ENCODE peak calls at places on chromosomes 7 and 10, in eight cellular contexts. R is left ventricle myocardium inferior, H is Panc1, Q is heart left ventricle, M is pancreas, Y is colonic mucosa, X is cardiac muscle cell, N is astrocyte. I is an unnamed sample. For H3K36me3, the result is how much of the 10 kb centered on the place peaks cover.

GRCh38 chr7:140525741-140526140 is 46.4 kb upstream of the MKRN1 start:
- DNase-seq in R (no peak), H (no peak), Q (no peak), M (no peak), Y (peak), X (peak), N (peak), I (peak)

GRCh38 chr7:151138541-151138910 is 29.0 kb downstream of the GBX1 start:
- DNase-seq in R (no peak), H (no peak), Q (no peak), M (no peak), Y (no peak), X (no peak), N (no peak), I (no peak)

GRCh38 chr10:48357631-48358030 is 51.2 kb downstream of the MAPK8 start:
- DNase-seq in R (no peak), H (no peak), Q (no peak), M (no peak), Y (no peak), X (no peak), N (no peak), I (no peak)

GRCh38 chr10:70532554-70533188 is 54.1 kb downstream of the PALD1 start:
- DNase-seq in R (no peak), H (no peak), Q (no peak), M (no peak), Y (no peak), X (no peak), N (no peak), I (no peak)

GRCh38 chr7:117139691-117139984 is 183.2 kb downstream of the WNT2 start:
- DNase-seq in R (no peak), H (no peak), Q (no peak), M (no peak), Y (no peak), X (no peak), N (no peak), I (no peak)

GRCh38 chr10:97117372-97117771 is 68.4 kb downstream of the SLIT1 start:
- DNase-seq in R (no peak), H (peak), Q (no peak), M (no peak), Y (peak), X (peak), N (no peak), I (no peak)

GRCh38 chr7:13989138-13989943 is at the start of gene ETV1:
- DNase-seq in R (peak), H (peak), Q (peak), M (peak), Y (peak), X (peak), N (peak), I (no peak)

GRCh38 chr7:28960071-28960840 is 2.1 kb upstream of the TRIL start:
- DNase-seq in R (no peak), H (no peak), Q (no peak), M (no peak), Y (no peak), X (no peak), N (no peak), I (no peak)

GRCh38 chr7:39453743-39454355 is 112.4 kb upstream of the YAE1 start:
- DNase-seq in R (no peak), H (peak), Q (no peak), M (peak), Y (peak), X (peak), N (peak), I (no peak)

GRCh38 chr10:15780353-15781135 is 60.8 kb upstream of the ITGA8 start:
- DNase-seq in R (peak), H (no peak), Q (peak), M (no peak), Y (no peak), X (peak), N (peak), I (no peak)

GRCh38 chr7:84302949-84303348 is 108.4 kb upstream of the SEMA3A start:
- DNase-seq in R (no peak), H (no peak), Q (no peak), M (no peak), Y (no peak), X (no peak), N (peak), I (no peak)

GRCh38 chr7:92874567-92874966 is 38.2 kb upstream of the CDK6 start:
- DNase-seq in R (no peak), H (no peak), Q (no peak), M (no peak), Y (no peak), X (peak), N (peak), I (no peak)

GRCh38 chr10:28684157-28684985 is 7.0 kb downstream of the BAMBI start:
- DNase-seq in R (no peak), H (no peak), Q (no peak), M (no peak), Y (no peak), X (no peak), N (no peak), I (no peak)

GRCh38 chr7:112665709-112666108 is 124.5 kb downstream of the TMEM168 start:
- DNase-seq in R (no peak), H (no peak), Q (no peak), M (no peak), Y (peak), X (peak), N (no peak), I (no peak)

GRCh38 chr7:4738711-4739527 is 36.5 kb upstream of the AP5Z1 start:
- DNase-seq in R (no peak), H (peak), Q (peak), M (no peak), Y (no peak), X (peak), N (peak), I (no peak)

GRCh38 chr7:44981035-44981706 is 2.4 kb upstream of the MYO1G start:
- DNase-seq in R (no peak), H (no peak), Q (no peak), M (no peak), Y (no peak), X (no peak), N (no peak), I (no peak)

GRCh38 chr10:103667390-103667789 is 173.9 kb downstream of the NEURL1 start:
- DNase-seq in R (no peak), H (no peak), Q (peak), M (no peak), Y (no peak), X (peak), N (no peak), I (no peak)

GRCh38 chr10:63468947-63469346 is 3.2 kb upstream of the JMJD1C start:
- DNase-seq in R (no peak), H (no peak), Q (no peak), M (no peak), Y (no peak), X (no peak), N (no peak), I (no peak)

GRCh38 chr7:144384555-144385245 is 18.8 kb downstream of the NOBOX start:
- DNase-seq in R (no peak), H (no peak), Q (no peak), M (no peak), Y (peak), X (peak), N (peak), I (no peak)

GRCh38 chr10:13684252-13684791 is 97.6 kb downstream of the PRPF18 start:
- DNase-seq in R (peak), H (no peak), Q (peak), M (peak), Y (peak), X (peak), N (peak), I (no peak)

GRCh38 chr10:132212816-132213215 is 26.1 kb downstream of the DPYSL4 start:
- DNase-seq in R (no peak), H (no peak), Q (no peak), M (no peak), Y (no peak), X (no peak), N (no peak), I (no peak)

GRCh38 chr10:33698028-33698427 is 363.6 kb upstream of the NRP1 start:
- DNase-seq in R (no peak), H (no peak), Q (no peak), M (no peak), Y (no peak), X (no peak), N (no peak), I (no peak)
- TF ChIP-seq CTCF in R (no peak), H (no peak), Q (no peak), M (no peak), Y (no peak), X (no peak), N (no peak), I (no peak)

GRCh38 chr10:92615515-92615914 is 22.6 kb downstream of the KIF11 start:
- DNase-seq in R (no peak), H (no peak), Q (no peak), M (no peak), Y (no peak), X (no peak), N (no peak), I (no peak)
- H3K36me3 ChIP-seq in R (under half), H (under half), Q (under half), M (under half), Y (under half), X (under half), N (under half), I (under half)

GRCh38 chr7:128031901-128032604 is 816 bp upstream of the LRRC4 start:
- DNase-seq in R (peak), H (no peak), Q (peak), M (no peak), Y (no peak), X (peak), N (peak), I (peak)
- TF ChIP-seq CTCF in R (peak), H (no peak), Q (no peak), M (no peak), Y (no peak), X (peak), N (no peak), I (peak)

DNA sequence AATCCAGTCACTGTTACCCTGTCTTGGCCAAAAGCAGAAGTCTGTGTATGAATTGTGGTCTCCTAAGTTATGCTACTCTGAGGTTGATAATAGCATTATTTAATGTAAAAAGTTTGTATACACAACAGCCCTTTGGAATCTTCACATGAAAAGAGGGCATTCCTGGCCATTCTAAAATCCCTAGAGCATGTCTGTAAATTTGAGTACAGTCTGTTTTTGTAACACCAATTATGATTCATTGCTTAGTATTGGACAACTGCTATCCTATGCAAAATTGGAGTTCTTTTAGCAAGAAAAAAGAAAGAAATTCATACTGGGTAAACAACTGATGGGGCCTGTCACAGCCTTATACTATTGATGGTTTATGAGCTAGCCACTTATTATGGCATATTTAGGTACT is 10.2 kb downstream of the CUTC start:
- DNase-seq in R (no peak), H (no peak), Q (no peak), M (no peak), Y (no peak), X (no peak), N (no peak), I (peak)
- H3K36me3 ChIP-seq in R (half or more), H (half or more), Q (half or more), M (under half), Y (under half), X (half or more), N (under half), I (under half)

DNA sequence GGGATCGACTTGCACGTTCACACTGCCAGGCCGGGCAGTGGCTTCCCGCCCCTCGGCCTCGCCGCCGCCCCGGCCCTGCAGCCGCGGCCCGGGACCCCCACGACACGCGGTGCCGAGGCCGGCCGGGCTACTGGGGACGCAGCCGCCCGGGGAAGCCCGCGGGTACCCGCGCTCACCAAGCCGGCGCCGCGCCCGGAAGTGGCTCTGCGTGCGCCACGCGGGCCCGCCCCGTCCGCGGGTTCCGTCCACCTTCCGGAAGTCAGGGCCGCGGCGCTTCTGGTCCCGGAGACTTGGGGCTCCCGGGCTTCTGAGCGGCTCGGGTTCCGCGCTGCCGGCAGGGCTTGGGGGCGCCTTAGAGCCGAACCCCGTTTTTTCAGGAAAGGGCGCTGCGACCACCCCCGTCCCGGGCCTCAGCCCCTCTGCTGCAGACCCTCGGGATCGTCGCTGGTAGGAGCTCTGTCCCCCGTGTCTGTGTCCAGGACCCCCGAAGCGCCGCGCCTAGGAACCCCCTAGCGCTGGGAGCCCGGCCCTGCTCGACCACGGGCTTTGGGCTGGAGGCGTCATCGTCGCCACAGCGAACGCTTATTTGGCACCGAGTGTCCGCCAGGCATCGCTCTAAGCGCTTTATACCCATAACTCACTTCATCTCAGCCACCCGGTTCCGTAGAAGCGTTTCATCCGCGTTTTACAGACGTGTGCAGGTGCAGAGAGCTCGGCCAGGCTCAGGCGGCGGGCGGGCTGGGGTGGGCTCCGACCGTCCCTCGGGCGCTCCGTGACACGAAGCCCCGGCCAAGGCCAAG is at the start of gene PSMG3:
- DNase-seq in R (peak), H (no peak), Q (peak), M (peak), Y (peak), X (peak), N (peak), I (peak)
- TF ChIP-seq CTCF in R (peak), H (no peak), Q (no peak), M (no peak), Y (no peak), X (peak), N (no peak), I (peak)

GRCh38 chr7:24862461-24862860 is 105.2 kb upstream of the GSDME start:
- DNase-seq in R (no peak), H (no peak), Q (no peak), M (no peak), Y (no peak), X (no peak), N (no peak), I (no peak)

GRCh38 chr7:24858108-24858977 is 101.1 kb upstream of the GSDME start:
- DNase-seq in R (no peak), H (no peak), Q (no peak), M (no peak), Y (no peak), X (no peak), N (no peak), I (no peak)

GRCh38 chr7:24857623-24858022 is 100.4 kb upstream of the GSDME start:
- DNase-seq in R (no peak), H (no peak), Q (no peak), M (no peak), Y (no peak), X (no peak), N (no peak), I (no peak)

GRCh38 chr7:24864214-24864817 is 107.1 kb upstream of the GSDME start:
- DNase-seq in R (no peak), H (no peak), Q (no peak), M (no peak), Y (no peak), X (no peak), N (no peak), I (no peak)

DNA sequence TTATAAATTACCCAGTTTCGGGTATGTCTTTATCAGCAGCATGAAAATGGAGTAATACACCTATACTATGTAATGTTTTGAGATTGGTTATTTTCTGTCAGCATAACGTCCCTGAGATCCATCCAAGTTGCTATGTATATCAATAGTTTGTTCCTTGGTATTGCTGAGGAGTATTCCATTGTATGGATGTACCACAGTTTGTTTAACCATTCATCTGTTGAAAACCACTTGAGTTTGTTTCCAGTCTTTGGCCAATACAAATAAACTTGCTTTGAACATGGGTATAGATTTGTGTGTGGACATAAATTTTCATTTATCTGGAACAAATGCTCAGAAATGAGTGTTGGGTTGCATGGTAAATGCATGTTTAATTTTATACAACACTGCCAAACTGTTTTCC is 103.3 kb upstream of the GSDME start:
- DNase-seq in R (no peak), H (no peak), Q (no peak), M (no peak), Y (no peak), X (no peak), N (no peak), I (no peak)
- H3K36me3 ChIP-seq in R (under half), H (under half), Q (under half), M (under half), Y (under half), X (under half), N (under half), I (under half)

DNA sequence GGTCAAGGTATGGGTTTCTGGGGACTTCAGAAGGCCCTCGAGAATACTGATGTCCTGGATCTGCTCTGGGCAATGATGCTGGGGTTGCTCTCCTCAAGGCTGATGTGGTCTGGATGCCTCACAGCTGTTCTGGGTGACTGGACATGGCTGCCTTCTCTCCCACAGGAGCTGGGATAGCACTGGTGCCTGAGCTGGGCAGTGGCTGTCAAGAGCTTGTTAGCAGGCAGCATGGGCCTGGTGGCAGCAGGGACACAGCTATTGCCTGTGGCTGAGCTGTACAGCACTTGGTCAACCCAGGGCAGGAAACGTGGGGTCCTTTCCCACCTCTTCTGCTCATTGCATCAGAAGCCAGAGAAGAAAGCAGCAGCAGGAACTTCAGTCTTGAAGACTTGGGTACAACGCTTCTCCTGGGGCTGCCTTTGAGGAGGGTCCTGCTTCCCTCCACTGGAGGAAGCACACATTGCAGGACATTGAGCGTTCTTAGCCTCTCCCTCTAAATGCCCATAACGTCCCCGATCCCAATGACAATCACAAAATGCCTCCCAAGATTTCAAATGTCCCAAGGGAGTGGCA is 13.0 kb downstream of the ADCYAP1R1 start:
- DNase-seq in R (peak), H (no peak), Q (no peak), M (no peak), Y (no peak), X (no peak), N (no peak), I (no peak)
- TF ChIP-seq CTCF in R (no peak), H (no peak), Q (no peak), M (no peak), Y (no peak), X (no peak), N (no peak), I (no peak)

DNA sequence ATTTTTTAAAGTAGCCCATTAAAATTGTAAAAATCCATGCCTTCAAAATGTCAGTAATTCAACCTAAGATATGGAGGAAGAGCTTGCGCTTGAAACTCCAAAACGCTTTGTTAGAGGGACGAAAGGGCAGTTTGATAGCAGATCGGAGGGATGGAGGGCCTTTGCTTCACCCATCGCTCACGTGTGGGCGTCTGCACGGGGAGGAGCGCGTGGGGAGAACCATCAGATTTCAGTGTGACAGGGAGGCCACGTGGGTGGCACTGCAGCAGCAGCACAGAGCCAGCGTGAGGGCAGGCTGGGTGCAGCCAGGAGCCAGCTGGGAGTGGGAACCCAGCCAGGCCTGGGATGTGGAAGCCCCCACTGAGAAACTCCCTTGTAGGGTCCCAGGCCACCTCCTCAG is 325.5 kb downstream of the PAXIP1 start:
- DNase-seq in R (no peak), H (no peak), Q (no peak), M (no peak), Y (no peak), X (no peak), N (no peak), I (no peak)
- H3K36me3 ChIP-seq in R (under half), H (under half), Q (under half), M (under half), Y (under half), X (under half), N (under half), I (under half)

I was measured in BJ.